ENCODE peak calls at places on chromosomes 5 and 9, in eight cellular contexts. V is activated CD8-positive, alpha-beta memory T cell treated with anti-CD3 and anti-CD28 coated beads for 24 hours; O is omental fat pad; W is stimulated activated effector memory CD8-positive, alpha-beta T cell treated with anti-CD3 and anti-CD28 coated beads, Interleukin-12 subunit alpha, Interleukin-12 subunit beta, amount 100 ng/mL, for 72 hours; I is MV-4-11; C is left ventricle myocardium inferior; Z is tibial nerve; B is neural progenitor cell. N is an unnamed sample.

GRCh38 chr5:157106668-157107461 is 2.0 kb downstream of the HAVCR2 start:
- DNase-seq in Z (peak), C (peak), V (no peak), B (no peak), I (peak), O (no peak), W (peak), N (no peak)

GRCh38 chr5:151619812-151620462 is 28.8 kb upstream of the FAT2 start:
- DNase-seq in I (no peak), O (no peak), Z (no peak), B (peak), W (no peak), C (no peak), V (no peak), N (no peak)

GRCh38 chr9:126301985-126302603 is 24.5 kb upstream of the MVB12B start:
- DNase-seq in C (peak), O (no peak), W (no peak), Z (peak), B (peak), V (peak), I (peak), N (no peak)

GRCh38 chr5:7261049-7261448 is 134.9 kb upstream of the ADCY2 start:
- DNase-seq in Z (peak), B (peak), I (peak), C (no peak), O (no peak), V (no peak), W (no peak), N (no peak)

GRCh38 chr5:111984044-111984443 is 227.1 kb upstream of the NREP start:
- DNase-seq in W (no peak), Z (no peak), C (no peak), V (no peak), I (peak), B (no peak), O (no peak), N (no peak)

GRCh38 chr9:34633851-34634550 is 3.6 kb downstream of the SIGMAR1 start:
- DNase-seq in Z (peak), I (peak), O (no peak), B (peak), C (peak), W (peak), V (peak), N (peak)

GRCh38 chr9:93672622-93673270 is 96.4 kb downstream of the PHF2 start:
- DNase-seq in W (no peak), V (no peak), Z (no peak), O (peak), C (peak), I (no peak), B (no peak), N (no peak)

GRCh38 chr9:16705121-16705604 is 165.3 kb downstream of the BNC2 start:
- DNase-seq in V (no peak), I (no peak), Z (peak), B (peak), W (no peak), C (peak), O (peak), N (no peak)

GRCh38 chr5:172896465-172896864 is 62.4 kb downstream of the ERGIC1 start:
- DNase-seq in V (no peak), I (no peak), O (no peak), W (no peak), B (no peak), C (no peak), Z (no peak), N (no peak)

GRCh38 chr9:93111371-93112115 is 15.5 kb downstream of the CARD19 start:
- DNase-seq in Z (no peak), I (peak), B (no peak), W (no peak), C (peak), V (peak), O (peak), N (no peak)

GRCh38 chr9:134474058-134474370 is 147.8 kb downstream of the RXRA start:
- DNase-seq in C (peak), V (no peak), W (no peak), B (no peak), O (no peak), Z (no peak), I (no peak), N (no peak)

GRCh38 chr5:173592050-173592669 is 24.3 kb downstream of the BOD1 start:
- DNase-seq in V (no peak), B (no peak), Z (no peak), I (no peak), O (no peak), W (no peak), C (no peak), N (no peak)

GRCh38 chr5:28281381-28281780 is 1243.0 kb upstream of the CDH9 start:
- DNase-seq in I (no peak), W (no peak), B (no peak), Z (no peak), V (no peak), O (no peak), C (no peak), N (no peak)

GRCh38 chr9:15299374-15299939 is 7.6 kb downstream of the TTC39B start:
- DNase-seq in C (no peak), B (no peak), W (peak), I (no peak), Z (no peak), V (peak), O (no peak), N (no peak)

GRCh38 chr5:59540366-59540765 is 353.2 kb downstream of the PDE4D start:
- DNase-seq in Z (no peak), V (no peak), C (no peak), W (no peak), O (no peak), B (no peak), I (no peak), N (no peak)

GRCh38 chr9:3526903-3527652 is 1.3 kb upstream of the RFX3 start:
- DNase-seq in O (peak), B (peak), W (no peak), Z (peak), V (no peak), C (no peak), I (no peak), N (no peak)

GRCh38 chr5:116035123-116035522 is 2.9 kb downstream of the ARL14EPL start:
- DNase-seq in B (no peak), V (no peak), I (no peak), W (no peak), Z (no peak), C (no peak), O (no peak), N (no peak)

GRCh38 chr5:135208555-135209494 is 174.8 kb upstream of the PITX1 start:
- DNase-seq in Z (no peak), C (no peak), O (no peak), I (no peak), W (no peak), V (peak), B (no peak), N (no peak)

GRCh38 chr9:116741106-116741740 is 54.1 kb downstream of the TRIM32 start:
- DNase-seq in I (no peak), W (no peak), O (no peak), B (no peak), V (no peak), C (no peak), Z (no peak), N (no peak)

GRCh38 chr5:175746851-175747250 is 89.0 kb downstream of the HRH2 start:
- DNase-seq in C (no peak), Z (no peak), V (no peak), I (peak), W (no peak), O (no peak), B (peak), N (no peak)

GRCh38 chr5:54518146-54519082 is 855 bp downstream of the SNX18 start:
- DNase-seq in B (peak), C (peak), Z (no peak), W (peak), O (no peak), V (peak), I (no peak), N (peak)

GRCh38 chr9:94076557-94076956 is 7.7 kb upstream of the PTPDC1 start:
- DNase-seq in B (no peak), V (no peak), C (no peak), O (no peak), Z (no peak), W (no peak), I (no peak), N (no peak)

GRCh38 chr5:132475531-132475930 is 15.0 kb downstream of the IRF1 start:
- DNase-seq in C (no peak), V (peak), B (no peak), I (no peak), O (peak), W (no peak), Z (no peak), N (no peak)

GRCh38 chr9:135509458-135509857 is 9.0 kb downstream of the MRPS2 start:
- DNase-seq in W (no peak), B (no peak), Z (no peak), I (no peak), V (no peak), C (no peak), O (no peak), N (no peak)

N was measured in stimulated activated CD8-positive, alpha-beta memory T cell treated with anti-CD3 and anti-CD28 coated beads, Interleukin-4, amount 100 ng/mL, for 1 hour.